ENCODE peak calls at places on chromosome 15, in six cellular contexts. One of them, this sample, is unnamed.

GRCh38 chr15:57537072-57537471 is 54.6 kb upstream of the MYZAP start:
- DNase-seq in nucleus accumbens: no peak
- DNase-seq in Peyer's patch: no peak
- DNase-seq in putamen: no peak
- DNase-seq in mesenteric fat pad: no peak
- DNase-seq in A172: peak
- DNase-seq in this sample: no peak

GRCh38 chr15:44010114-44010513 is 183.3 kb downstream of the WDR76 start:
- DNase-seq in nucleus accumbens: no peak
- DNase-seq in Peyer's patch: no peak
- DNase-seq in putamen: no peak
- DNase-seq in mesenteric fat pad: no peak
- DNase-seq in A172: peak
- DNase-seq in this sample: no peak

GRCh38 chr15:96049323-96049722 is 281.2 kb upstream of the NR2F2 start:
- DNase-seq in nucleus accumbens: no peak
- DNase-seq in Peyer's patch: no peak
- DNase-seq in putamen: no peak
- DNase-seq in mesenteric fat pad: no peak
- DNase-seq in A172: no peak
- DNase-seq in this sample: no peak

GRCh38 chr15:85284497-85284896 is 95.9 kb upstream of the AKAP13 start:
- DNase-seq in nucleus accumbens: no peak
- DNase-seq in Peyer's patch: no peak
- DNase-seq in putamen: no peak
- DNase-seq in mesenteric fat pad: no peak
- DNase-seq in A172: no peak
- DNase-seq in this sample: no peak

GRCh38 chr15:85048430-85048829 is 66.8 kb downstream of the PDE8A start:
- DNase-seq in nucleus accumbens: no peak
- DNase-seq in Peyer's patch: no peak
- DNase-seq in putamen: no peak
- DNase-seq in mesenteric fat pad: no peak
- DNase-seq in A172: no peak
- DNase-seq in this sample: no peak

GRCh38 chr15:92683511-92683834 is 27.9 kb upstream of the FAM174B start:
- DNase-seq in nucleus accumbens: peak
- DNase-seq in Peyer's patch: no peak
- DNase-seq in putamen: no peak
- DNase-seq in mesenteric fat pad: no peak
- DNase-seq in A172: no peak
- DNase-seq in this sample: no peak

GRCh38 chr15:74768771-74769342 is 13.0 kb upstream of the CSK start:
- DNase-seq in nucleus accumbens: peak
- DNase-seq in Peyer's patch: peak
- DNase-seq in putamen: no peak
- DNase-seq in mesenteric fat pad: no peak
- DNase-seq in A172: peak
- DNase-seq in this sample: no peak

GRCh38 chr15:100875976-100876375 is 3.7 kb upstream of the ALDH1A3 start:
- DNase-seq in nucleus accumbens: no peak
- DNase-seq in Peyer's patch: no peak
- DNase-seq in putamen: no peak
- DNase-seq in mesenteric fat pad: no peak
- DNase-seq in A172: no peak
- DNase-seq in this sample: no peak

GRCh38 chr15:69499521-69500201 is 47.0 kb downstream of the RPLP1 start:
- DNase-seq in nucleus accumbens: no peak
- DNase-seq in Peyer's patch: no peak
- DNase-seq in putamen: no peak
- DNase-seq in mesenteric fat pad: no peak
- DNase-seq in A172: no peak
- DNase-seq in this sample: peak

GRCh38 chr15:100968043-100968966 is 49.1 kb downstream of the LRRK1 start:
- DNase-seq in nucleus accumbens: no peak
- DNase-seq in Peyer's patch: no peak
- DNase-seq in putamen: no peak
- DNase-seq in mesenteric fat pad: no peak
- DNase-seq in A172: peak
- DNase-seq in this sample: no peak

GRCh38 chr15:90388462-90389182 is 580 bp downstream of the IQGAP1 start:
- DNase-seq in nucleus accumbens: no peak
- DNase-seq in Peyer's patch: peak
- DNase-seq in putamen: peak
- DNase-seq in mesenteric fat pad: peak
- DNase-seq in A172: no peak
- DNase-seq in this sample: peak

GRCh38 chr15:56795400-56795983 is 62.2 kb upstream of the ZNF280D start:
- DNase-seq in nucleus accumbens: no peak
- DNase-seq in Peyer's patch: no peak
- DNase-seq in putamen: no peak
- DNase-seq in mesenteric fat pad: no peak
- DNase-seq in A172: no peak
- DNase-seq in this sample: no peak

GRCh38 chr15:31369716-31370115 is 43.1 kb downstream of the KLF13 start:
- DNase-seq in nucleus accumbens: no peak
- DNase-seq in Peyer's patch: no peak
- DNase-seq in putamen: no peak
- DNase-seq in mesenteric fat pad: no peak
- DNase-seq in A172: no peak
- DNase-seq in this sample: no peak

GRCh38 chr15:89019436-89019835 is 68.8 kb upstream of the ABHD2 start:
- DNase-seq in nucleus accumbens: no peak
- DNase-seq in Peyer's patch: no peak
- DNase-seq in putamen: no peak
- DNase-seq in mesenteric fat pad: no peak
- DNase-seq in A172: no peak
- DNase-seq in this sample: no peak

GRCh38 chr15:63374686-63375520 is 6.7 kb downstream of the CA12 start:
- DNase-seq in nucleus accumbens: peak
- DNase-seq in Peyer's patch: no peak
- DNase-seq in putamen: no peak
- DNase-seq in mesenteric fat pad: peak
- DNase-seq in A172: peak
- DNase-seq in this sample: peak

GRCh38 chr15:28191832-28192231 is 92.7 kb upstream of the OCA2 start:
- DNase-seq in nucleus accumbens: peak
- DNase-seq in Peyer's patch: no peak
- DNase-seq in putamen: peak
- DNase-seq in mesenteric fat pad: no peak
- DNase-seq in A172: peak
- DNase-seq in this sample: no peak

GRCh38 chr15:48493084-48493762 is 152.3 kb downstream of the FBN1 start:
- DNase-seq in nucleus accumbens: no peak
- DNase-seq in Peyer's patch: no peak
- DNase-seq in putamen: no peak
- DNase-seq in mesenteric fat pad: no peak
- DNase-seq in A172: peak
- DNase-seq in this sample: no peak

GRCh38 chr15:57165992-57166391 is 210.3 kb upstream of the CGNL1 start:
- DNase-seq in nucleus accumbens: no peak
- DNase-seq in Peyer's patch: no peak
- DNase-seq in putamen: no peak
- DNase-seq in mesenteric fat pad: no peak
- DNase-seq in A172: peak
- DNase-seq in this sample: no peak

GRCh38 chr15:31326729-31327673 is at the start of gene KLF13:
- DNase-seq in nucleus accumbens: peak
- DNase-seq in Peyer's patch: peak
- DNase-seq in putamen: peak
- DNase-seq in mesenteric fat pad: no peak
- DNase-seq in A172: peak
- DNase-seq in this sample: no peak

GRCh38 chr15:77940548-77940947 is 137.0 kb downstream of the TBC1D2B start:
- DNase-seq in nucleus accumbens: no peak
- DNase-seq in Peyer's patch: peak
- DNase-seq in putamen: no peak
- DNase-seq in mesenteric fat pad: no peak
- DNase-seq in A172: no peak
- DNase-seq in this sample: no peak

GRCh38 chr15:47135279-47135678 is 582.0 kb upstream of the SEMA6D start:
- DNase-seq in nucleus accumbens: no peak
- DNase-seq in Peyer's patch: no peak
- DNase-seq in putamen: no peak
- DNase-seq in mesenteric fat pad: no peak
- DNase-seq in A172: no peak
- DNase-seq in this sample: no peak

GRCh38 chr15:96115642-96116041 is 214.9 kb upstream of the NR2F2 start:
- DNase-seq in nucleus accumbens: no peak
- DNase-seq in Peyer's patch: no peak
- DNase-seq in putamen: no peak
- DNase-seq in mesenteric fat pad: no peak
- DNase-seq in A172: peak
- DNase-seq in this sample: no peak

GRCh38 chr15:96361309-96362000 is 31.0 kb downstream of the NR2F2 start:
- DNase-seq in nucleus accumbens: no peak
- DNase-seq in Peyer's patch: no peak
- DNase-seq in putamen: no peak
- DNase-seq in mesenteric fat pad: no peak
- DNase-seq in A172: no peak
- DNase-seq in this sample: no peak

GRCh38 chr15:63474810-63475316 is 29.5 kb upstream of the USP3 start:
- DNase-seq in nucleus accumbens: no peak
- DNase-seq in Peyer's patch: no peak
- DNase-seq in putamen: no peak
- DNase-seq in mesenteric fat pad: no peak
- DNase-seq in A172: no peak
- DNase-seq in this sample: no peak

GRCh38 chr15:70376031-70376928 is 278.6 kb upstream of the TLE3 start:
- DNase-seq in nucleus accumbens: no peak
- DNase-seq in Peyer's patch: no peak
- DNase-seq in putamen: no peak
- DNase-seq in mesenteric fat pad: peak
- DNase-seq in A172: no peak
- DNase-seq in this sample: no peak

GRCh38 chr15:71203573-71204444 is 88.5 kb downstream of the THSD4 start:
- DNase-seq in nucleus accumbens: no peak
- DNase-seq in Peyer's patch: no peak
- DNase-seq in putamen: no peak
- DNase-seq in mesenteric fat pad: no peak
- DNase-seq in A172: no peak
- DNase-seq in this sample: no peak

GRCh38 chr15:63050737-63051700 is 8.5 kb downstream of the TPM1 start:
- DNase-seq in nucleus accumbens: no peak
- DNase-seq in Peyer's patch: no peak
- DNase-seq in putamen: no peak
- DNase-seq in mesenteric fat pad: no peak
- DNase-seq in A172: peak
- DNase-seq in this sample: no peak

GRCh38 chr15:31150732-31151212 is 49.2 kb upstream of the TRPM1 start:
- DNase-seq in nucleus accumbens: no peak
- DNase-seq in Peyer's patch: no peak
- DNase-seq in putamen: no peak
- DNase-seq in mesenteric fat pad: no peak
- DNase-seq in A172: no peak
- DNase-seq in this sample: no peak

GRCh38 chr15:77840962-77841361 is 208.2 kb upstream of the LINGO1 start:
- DNase-seq in nucleus accumbens: no peak
- DNase-seq in Peyer's patch: peak
- DNase-seq in putamen: no peak
- DNase-seq in mesenteric fat pad: no peak
- DNase-seq in A172: peak
- DNase-seq in this sample: peak

GRCh38 chr15:41544650-41545015 is 576 bp upstream of the RPAP1 start:
- DNase-seq in nucleus accumbens: no peak
- DNase-seq in Peyer's patch: no peak
- DNase-seq in putamen: no peak
- DNase-seq in mesenteric fat pad: no peak
- DNase-seq in A172: no peak
- DNase-seq in this sample: peak

GRCh38 chr15:58066042-58066867 is 744 bp upstream of the ALDH1A2 start:
- DNase-seq in nucleus accumbens: peak
- DNase-seq in Peyer's patch: peak
- DNase-seq in putamen: peak
- DNase-seq in mesenteric fat pad: peak
- DNase-seq in A172: no peak
- DNase-seq in this sample: peak

GRCh38 chr15:78691873-78692421 is 50.9 kb upstream of the CHRNB4 start:
- DNase-seq in nucleus accumbens: no peak
- DNase-seq in Peyer's patch: no peak
- DNase-seq in putamen: no peak
- DNase-seq in mesenteric fat pad: no peak
- DNase-seq in A172: no peak
- DNase-seq in this sample: peak

GRCh38 chr15:57334257-57334656 is 42.0 kb upstream of the CGNL1 start:
- DNase-seq in nucleus accumbens: no peak
- DNase-seq in Peyer's patch: peak
- DNase-seq in putamen: no peak
- DNase-seq in mesenteric fat pad: no peak
- DNase-seq in A172: peak
- DNase-seq in this sample: peak

GRCh38 chr15:85422607-85423006 is 42.2 kb downstream of the AKAP13 start:
- DNase-seq in nucleus accumbens: no peak
- DNase-seq in Peyer's patch: no peak
- DNase-seq in putamen: no peak
- DNase-seq in mesenteric fat pad: no peak
- DNase-seq in A172: no peak
- DNase-seq in this sample: no peak